ENCODE peak calls at places on chromosome 16, in four cellular contexts. D is non-pigmented ciliary epithelial cell, F is T-helper 2 cell, G is fibroblast of lung. M is an unnamed sample.

GRCh38 chr16:12588510-12588909 is 215.2 kb downstream of the CPPED1 start:
- DNase-seq in G (no peak), D (no peak), F (no peak), M (no peak)

GRCh38 chr16:75482434-75483205 is 12.6 kb downstream of the CHST6 start:
- DNase-seq in F (no peak), G (no peak), D (no peak), M (no peak)

GRCh38 chr16:3235856-3236669 is 1.1 kb upstream of the ZNF200 start:
- DNase-seq in D (no peak), G (no peak), F (no peak), M (peak)

GRCh38 chr16:57969451-57970123 is 1.3 kb downstream of the CNGB1 start:
- DNase-seq in G (no peak), D (no peak), F (no peak), M (no peak)

GRCh38 chr16:69706256-69706974 is 19.9 kb downstream of the NQO1 start:
- DNase-seq in D (no peak), G (peak), F (no peak), M (no peak)

GRCh38 chr16:799948-800833 is at the start of gene GNG13:
- DNase-seq in D (no peak), F (no peak), G (no peak), M (no peak)

GRCh38 chr16:3961449-3961849 is 80.9 kb upstream of the CREBBP start:
- DNase-seq in F (no peak), D (no peak), G (no peak), M (peak)

GRCh38 chr16:71895679-71896385 is 501 bp downstream of the IST1 start:
- DNase-seq in G (peak), F (no peak), D (no peak), M (peak)

GRCh38 chr16:84537431-84538151 is 33.1 kb upstream of the MEAK7 start:
- DNase-seq in D (no peak), G (no peak), F (no peak), M (peak)

GRCh38 chr16:84922351-84923135 is 88.8 kb downstream of the ZDHHC7 start:
- DNase-seq in D (no peak), G (peak), F (no peak), M (peak)

GRCh38 chr16:79053577-79053976 is 547.0 kb downstream of the MAF start:
- DNase-seq in F (no peak), D (no peak), G (no peak), M (no peak)

GRCh38 chr16:20773679-20774078 is 9.9 kb downstream of the ACSM3 start:
- DNase-seq in G (no peak), F (no peak), D (no peak), M (no peak)

GRCh38 chr16:85303354-85303883 is 191.1 kb upstream of the CIBAR2 start:
- DNase-seq in G (no peak), D (no peak), F (peak), M (no peak)

GRCh38 chr16:69318911-69319289 is 7.8 kb downstream of the VPS4A start:
- DNase-seq in F (no peak), D (no peak), G (no peak), M (no peak)

GRCh38 chr16:3716831-3717234 is 491 bp downstream of the TRAP1 start:
- DNase-seq in D (no peak), F (no peak), G (no peak), M (peak)

GRCh38 chr16:11250091-11250785 is 5.8 kb downstream of the SOCS1 start:
- DNase-seq in D (no peak), F (no peak), G (peak), M (no peak)

GRCh38 chr16:51569204-51569911 is 418.3 kb upstream of the SALL1 start:
- DNase-seq in G (no peak), D (no peak), F (no peak), M (no peak)

GRCh38 chr16:22191966-22192260 is 14.2 kb upstream of the EEF2K start:
- DNase-seq in F (no peak), D (no peak), G (no peak), M (peak)

GRCh38 chr16:58010886-58011285 is 9.7 kb downstream of the USB1 start:
- DNase-seq in D (no peak), G (no peak), F (no peak), M (no peak)

GRCh38 chr16:62225675-62226074 is 189.4 kb upstream of the CDH8 start:
- DNase-seq in F (no peak), G (no peak), D (no peak), M (peak)

GRCh38 chr16:22859925-22860324 is 46.0 kb downstream of the HS3ST2 start:
- DNase-seq in F (no peak), G (no peak), D (no peak), M (no peak)

GRCh38 chr16:55542459-55543082 is 23.9 kb upstream of the CAPNS2 start:
- DNase-seq in D (no peak), F (no peak), G (peak), M (no peak)

GRCh38 chr16:67243481-67243880 is 3.8 kb downstream of the FHOD1 start:
- DNase-seq in F (no peak), G (no peak), D (no peak), M (no peak)

GRCh38 chr16:17784073-17784472 is 313.3 kb upstream of the XYLT1 start:
- DNase-seq in G (peak), D (no peak), F (no peak), M (peak)

GRCh38 chr16:4323071-4323844 is 7.4 kb downstream of the GLIS2 start:
- DNase-seq in G (no peak), F (no peak), D (no peak), M (no peak)

GRCh38 chr16:2675714-2676113 is 6.6 kb upstream of the KCTD5 start:
- DNase-seq in D (no peak), G (peak), F (no peak), M (peak)

GRCh38 chr16:78180349-78180748 is 80.9 kb downstream of the WWOX start:
- DNase-seq in G (no peak), F (no peak), D (no peak), M (no peak)

GRCh38 chr16:29925173-29925804 is 737 bp downstream of the KCTD13 start:
- DNase-seq in F (no peak), G (no peak), D (no peak), M (no peak)

GRCh38 chr16:82016964-82017363 is 5.7 kb upstream of the SDR42E1 start:
- DNase-seq in D (no peak), F (no peak), G (peak), M (no peak)

GRCh38 chr16:26951950-26952349 is 114.8 kb upstream of the C16orf82 start:
- DNase-seq in F (no peak), G (peak), D (no peak), M (no peak)

GRCh38 chr16:12455287-12455798 is 348.3 kb downstream of the CPPED1 start:
- DNase-seq in D (peak), F (no peak), G (peak), M (peak)

GRCh38 chr16:23254338-23254737 is 47.8 kb upstream of the SCNN1B start:
- DNase-seq in F (no peak), G (no peak), D (peak), M (peak)

GRCh38 chr16:64440005-64440404 is 681.9 kb downstream of the CDH11 start:
- DNase-seq in D (no peak), G (no peak), F (no peak), M (no peak)

M was measured in SJCRH30.